ENCODE peak calls at places on chromosomes 4 and X, in five cellular contexts. R is HepG2, V is sigmoid colon, N is suprapubic skin, H is spleen. E is an unnamed sample. For H3K4me1, the result is how much of the 10 kb centered on the place peaks cover.

GRCh38 chrX:7147431-7147977 is at the start of gene STS:
- DNase-seq in N (peak), V (peak), R (no peak), H (peak), E (no peak)

GRCh38 chrX:45788941-45789348 is 588.3 kb upstream of the DIPK2B start:
- DNase-seq in R (no peak), H (peak), V (peak), N (no peak), E (peak)

GRCh38 chr4:185215261-185215660 is 5.9 kb downstream of the SNX25 start:
- DNase-seq in H (no peak), V (no peak), R (no peak), N (no peak), E (no peak)

GRCh38 chr4:153222162-153222789 is 18.0 kb downstream of the TRIM2 start:
- DNase-seq in H (no peak), R (no peak), N (peak), V (peak), E (no peak)

GRCh38 chr4:174217273-174218126 is 66.0 kb downstream of the FBXO8 start:
- DNase-seq in V (no peak), R (no peak), N (no peak), H (no peak), E (peak)

GRCh38 chrX:1659664-1660461 is 45.0 kb downstream of the ASMT start:
- DNase-seq in N (peak), R (no peak), V (no peak), H (peak), E (peak)

GRCh38 chr4:94877973-94878372 is 120.2 kb downstream of the BMPR1B start:
- DNase-seq in R (no peak), N (no peak), V (no peak), H (no peak), E (no peak)

GRCh38 chrX:139972629-139973257 is 7.4 kb upstream of the CXorf66 start:
- DNase-seq in N (no peak), V (no peak), H (no peak), R (no peak), E (no peak)

GRCh38 chrX:29941292-29941691 is 274.1 kb upstream of the MAGEB2 start:
- DNase-seq in N (no peak), R (peak), V (no peak), H (no peak), E (no peak)

GRCh38 chrX:97372006-97372766 is 488.5 kb downstream of the RPA4 start:
- DNase-seq in R (no peak), H (no peak), N (no peak), V (no peak), E (peak)

GRCh38 chrX:136525738-136526606 is 6.0 kb upstream of the VGLL1 start:
- DNase-seq in R (no peak), V (peak), H (no peak), N (no peak), E (peak)

GRCh38 chrX:40581333-40581910 is 652 bp downstream of the ATP6AP2 start:
- DNase-seq in R (no peak), N (no peak), V (no peak), H (no peak), E (no peak)

GRCh38 chrX:15960237-15960636 is 105.6 kb upstream of the AP1S2 start:
- DNase-seq in R (no peak), V (no peak), H (no peak), N (no peak), E (no peak)

GRCh38 chr4:39083164-39083563 is 21.1 kb downstream of the KLHL5 start:
- DNase-seq in R (no peak), H (no peak), N (no peak), V (no peak), E (no peak)

GRCh38 chrX:55623100-55623499 is at the start of gene FOXR2:
- DNase-seq in R (no peak), H (no peak), V (no peak), N (no peak), E (no peak)

GRCh38 chr4:150518559-150518958 is 63.4 kb upstream of the MAB21L2 start:
- DNase-seq in H (no peak), N (no peak), V (no peak), R (no peak), E (no peak)

GRCh38 chr4:55124337-55125076 is 888 bp downstream of the KDR start:
- DNase-seq in V (no peak), H (no peak), N (no peak), R (no peak), E (peak)

GRCh38 chr4:71878388-71878787 is 94.5 kb upstream of the GC start:
- DNase-seq in N (no peak), R (no peak), V (no peak), H (no peak), E (no peak)

GRCh38 chr4:123505457-123506310 is 109.1 kb downstream of the SPRY1 start:
- DNase-seq in H (peak), R (peak), V (peak), N (peak), E (peak)

GRCh38 chr4:122152699-122153328 is 683 bp downstream of the BLTP1 start:
- DNase-seq in V (peak), R (peak), N (peak), H (peak), E (peak)

GRCh38 chr4:81723927-81724587 is 252.3 kb upstream of the RASGEF1B start:
- DNase-seq in N (no peak), H (no peak), V (peak), R (no peak), E (no peak)

GRCh38 chrX:8731579-8732395 is at the start of gene ANOS1:
- DNase-seq in V (peak), H (peak), R (no peak), N (no peak), E (peak)

GRCh38 chr4:183563874-183564273 is 59.0 kb downstream of the ING2 start:
- DNase-seq in V (no peak), H (no peak), N (no peak), R (no peak), E (no peak)

GRCh38 chr4:158599150-158599549 is 72.5 kb downstream of the C4orf46 start:
- DNase-seq in V (no peak), N (no peak), H (no peak), R (no peak), E (no peak)

GRCh38 chr4:37928421-37928820 is 31.8 kb upstream of the PTTG2 start:
- DNase-seq in N (no peak), H (no peak), R (no peak), V (no peak), E (no peak)

GRCh38 chrX:153411255-153411987 is at the start of gene ZFP92:
- DNase-seq in V (no peak), R (no peak), H (peak), N (no peak), E (peak)

GRCh38 chrX:7346021-7346420 is 198.1 kb upstream of the PUDP start:
- DNase-seq in H (no peak), N (no peak), V (no peak), R (no peak), E (no peak)

GRCh38 chr4:27357283-27357682 is 496.6 kb downstream of the STIM2 start:
- DNase-seq in V (no peak), H (no peak), R (no peak), N (no peak), E (no peak)

DNA sequence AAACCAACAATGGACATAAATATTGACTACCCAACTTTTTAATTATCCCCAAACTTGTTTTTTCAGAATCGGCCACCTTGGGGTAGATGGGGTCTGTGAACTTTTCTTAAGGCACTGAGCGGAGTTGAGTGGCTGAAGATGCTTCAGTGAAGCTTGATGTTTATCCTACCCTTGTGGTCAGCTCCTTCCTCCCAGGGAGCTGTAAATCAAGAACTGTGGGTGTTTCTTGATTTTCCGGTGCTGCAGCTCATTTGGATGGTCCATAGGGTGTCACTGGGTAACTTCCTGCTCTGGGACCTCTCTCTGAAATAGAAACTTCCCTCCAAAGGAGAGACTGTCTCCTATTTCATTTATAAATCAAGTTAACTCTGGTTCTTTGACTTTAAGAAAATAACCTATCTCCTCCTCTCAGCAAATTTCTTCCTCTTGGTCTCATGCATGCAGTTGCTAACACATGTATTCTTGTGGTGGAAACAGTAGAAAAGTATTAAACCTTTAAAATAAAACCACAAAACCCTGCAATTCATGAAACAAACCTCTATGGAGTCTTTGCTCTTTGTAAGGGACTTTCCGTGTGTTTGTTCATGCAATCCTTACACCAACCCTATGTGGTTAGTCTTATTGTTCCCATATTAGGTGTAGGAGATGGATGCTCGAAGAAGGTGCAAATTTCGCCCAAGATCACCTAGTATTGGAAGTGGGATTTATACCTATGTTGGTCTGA is 110.3 kb downstream of the SHROOM3 start:
- DNase-seq in H (no peak), R (no peak), V (no peak), N (no peak), E (no peak)
- H3K4me1 ChIP-seq in H (under half), R (under half), V (under half), N (under half), E (under half)

GRCh38 chr4:1718095-1718850 is 2.9 kb downstream of the TMEM129 start:
- DNase-seq in R (no peak), V (no peak), H (peak), N (no peak), E (no peak)
- TF ChIP-seq POLR2AphosphoS5 in R (no peak), V (no peak), H (peak), N (no peak), E (no peak)

DNA sequence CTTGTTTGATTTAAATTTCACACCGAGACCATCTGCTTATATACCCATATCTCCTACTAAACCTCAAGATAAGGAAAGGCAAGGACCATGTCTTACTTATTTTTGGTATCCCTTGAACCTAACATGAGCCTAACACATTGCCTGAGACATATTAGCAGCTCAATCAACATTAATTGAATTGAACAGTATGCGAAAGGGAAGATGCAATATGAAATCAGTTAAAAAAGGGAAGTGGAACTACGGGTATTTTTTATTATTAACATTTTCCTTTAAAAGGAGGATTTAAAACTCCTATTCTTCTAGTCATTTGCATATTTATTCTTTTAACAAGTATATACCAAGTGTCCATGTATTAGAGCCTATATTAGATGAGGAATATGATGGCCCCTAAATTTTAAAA is 197.0 kb downstream of the CAMK2D start:
- DNase-seq in R (no peak), V (no peak), N (no peak), H (no peak), E (no peak)
- H3K4me1 ChIP-seq in R (under half), V (under half), N (under half), H (under half), E (under half)

DNA sequence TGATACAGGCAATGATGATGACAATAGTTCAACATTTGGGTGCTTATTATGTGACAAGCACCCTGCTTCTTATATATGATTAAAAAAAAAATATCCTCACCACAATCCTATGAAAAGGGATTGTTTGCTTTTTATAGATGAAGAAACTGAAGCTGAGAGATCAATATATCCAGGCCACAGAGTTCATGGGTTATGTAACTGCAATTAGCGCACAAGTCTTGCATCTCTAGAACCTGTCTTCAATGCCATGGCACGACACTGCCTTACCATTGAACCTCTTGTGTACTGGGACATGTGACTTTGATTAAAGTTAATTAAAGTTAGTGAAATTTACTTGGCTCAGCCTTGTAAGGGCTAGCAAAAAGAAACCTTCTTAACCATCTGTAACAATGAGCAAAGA is 599.7 kb downstream of the ADGRL3 start:
- DNase-seq in N (no peak), V (no peak), H (no peak), R (no peak), E (no peak)
- TF ChIP-seq POLR2AphosphoS5 in N (no peak), V (no peak), H (no peak), R (no peak), E (no peak)